ENCODE peak calls at places on chromosomes 11 and 22, in four cellular contexts. One of them, this sample, is unnamed.

GRCh38 chr11:2165571-2165970 is 4.6 kb upstream of the INS start:
- DNase-seq in endodermal cell: no peak
- DNase-seq in GM10248: no peak
- DNase-seq in dorsolateral prefrontal cortex: no peak
- DNase-seq in this sample: no peak

GRCh38 chr11:69916806-69917387 is 97.7 kb upstream of the FGF3 start:
- DNase-seq in endodermal cell: no peak
- DNase-seq in GM10248: no peak
- DNase-seq in dorsolateral prefrontal cortex: no peak
- DNase-seq in this sample: no peak

GRCh38 chr11:85961930-85962363 is 106.8 kb downstream of the CCDC83 start:
- DNase-seq in endodermal cell: no peak
- DNase-seq in GM10248: no peak
- DNase-seq in dorsolateral prefrontal cortex: no peak
- DNase-seq in this sample: no peak

GRCh38 chr11:19953909-19954308 is 206.4 kb downstream of the DBX1 start:
- DNase-seq in endodermal cell: peak
- DNase-seq in GM10248: no peak
- DNase-seq in dorsolateral prefrontal cortex: peak
- DNase-seq in this sample: no peak

GRCh38 chr11:113874920-113875413 is 405 bp downstream of the USP28 start:
- DNase-seq in endodermal cell: no peak
- DNase-seq in GM10248: no peak
- DNase-seq in dorsolateral prefrontal cortex: peak
- DNase-seq in this sample: no peak

GRCh38 chr11:25094085-25094802 is 597.4 kb downstream of the LUZP2 start:
- DNase-seq in endodermal cell: no peak
- DNase-seq in GM10248: no peak
- DNase-seq in dorsolateral prefrontal cortex: no peak
- DNase-seq in this sample: no peak

GRCh38 chr11:56750190-56750589 is 1.7 kb upstream of the OR9G4 start:
- DNase-seq in endodermal cell: peak
- DNase-seq in GM10248: no peak
- DNase-seq in dorsolateral prefrontal cortex: no peak
- DNase-seq in this sample: no peak

GRCh38 chr22:50525104-50525958 is at the start of gene SCO2:
- DNase-seq in endodermal cell: peak
- DNase-seq in GM10248: peak
- DNase-seq in dorsolateral prefrontal cortex: peak
- DNase-seq in this sample: peak

GRCh38 chr11:45185228-45185729 is 38.8 kb downstream of the PRDM11 start:
- DNase-seq in endodermal cell: no peak
- DNase-seq in GM10248: no peak
- DNase-seq in dorsolateral prefrontal cortex: no peak
- DNase-seq in this sample: no peak

GRCh38 chr11:130477646-130478203 is 29.3 kb downstream of the ADAMTS15 start:
- DNase-seq in endodermal cell: no peak
- DNase-seq in GM10248: peak
- DNase-seq in dorsolateral prefrontal cortex: no peak
- DNase-seq in this sample: no peak

GRCh38 chr11:65454696-65455456 is 32.3 kb downstream of the NEAT1 start:
- DNase-seq in endodermal cell: peak
- DNase-seq in GM10248: peak
- DNase-seq in dorsolateral prefrontal cortex: peak
- DNase-seq in this sample: peak

GRCh38 chr11:76382209-76382608 is 1.1 kb downstream of the GVQW3 start:
- DNase-seq in endodermal cell: no peak
- DNase-seq in GM10248: no peak
- DNase-seq in dorsolateral prefrontal cortex: no peak
- DNase-seq in this sample: no peak

GRCh38 chr11:45180888-45181594 is 34.6 kb downstream of the PRDM11 start:
- DNase-seq in endodermal cell: peak
- DNase-seq in GM10248: no peak
- DNase-seq in dorsolateral prefrontal cortex: peak
- DNase-seq in this sample: no peak

GRCh38 chr11:9071694-9072093 is 19.7 kb downstream of the SCUBE2 start:
- DNase-seq in endodermal cell: no peak
- DNase-seq in GM10248: no peak
- DNase-seq in dorsolateral prefrontal cortex: no peak
- DNase-seq in this sample: no peak

GRCh38 chr11:129652828-129653227 is 162.8 kb upstream of the TMEM45B start:
- DNase-seq in endodermal cell: no peak
- DNase-seq in GM10248: no peak
- DNase-seq in dorsolateral prefrontal cortex: no peak
- DNase-seq in this sample: no peak

GRCh38 chr11:1390603-1391164 is 950 bp downstream of the BRSK2 start:
- DNase-seq in endodermal cell: peak
- DNase-seq in GM10248: no peak
- DNase-seq in dorsolateral prefrontal cortex: peak
- DNase-seq in this sample: no peak

GRCh38 chr11:92453055-92453454 is 228.4 kb downstream of the FAT3 start:
- DNase-seq in endodermal cell: no peak
- DNase-seq in GM10248: no peak
- DNase-seq in dorsolateral prefrontal cortex: no peak
- DNase-seq in this sample: no peak

GRCh38 chr11:131662310-131662709 is 291.9 kb downstream of the NTM start:
- DNase-seq in endodermal cell: peak
- DNase-seq in GM10248: no peak
- DNase-seq in dorsolateral prefrontal cortex: no peak
- DNase-seq in this sample: no peak

GRCh38 chr11:2462092-2462985 is 17.5 kb downstream of the KCNQ1 start:
- DNase-seq in endodermal cell: no peak
- DNase-seq in GM10248: no peak
- DNase-seq in dorsolateral prefrontal cortex: no peak
- DNase-seq in this sample: no peak

GRCh38 chr22:39546064-39546365 is 13.5 kb upstream of the RPS19BP1 start:
- DNase-seq in endodermal cell: no peak
- DNase-seq in GM10248: no peak
- DNase-seq in dorsolateral prefrontal cortex: no peak
- DNase-seq in this sample: no peak

GRCh38 chr11:87022254-87022653 is 15.5 kb upstream of the TMEM135 start:
- DNase-seq in endodermal cell: no peak
- DNase-seq in GM10248: peak
- DNase-seq in dorsolateral prefrontal cortex: no peak
- DNase-seq in this sample: no peak

GRCh38 chr11:68925613-68926012 is 21.9 kb downstream of the IGHMBP2 start:
- DNase-seq in endodermal cell: no peak
- DNase-seq in GM10248: no peak
- DNase-seq in dorsolateral prefrontal cortex: no peak
- DNase-seq in this sample: no peak

GRCh38 chr11:73426184-73426845 is 50.1 kb downstream of the RELT start:
- DNase-seq in endodermal cell: peak
- DNase-seq in GM10248: no peak
- DNase-seq in dorsolateral prefrontal cortex: no peak
- DNase-seq in this sample: no peak

GRCh38 chr11:75450826-75451783 is 18.1 kb upstream of the KLHL35 start:
- DNase-seq in endodermal cell: peak
- DNase-seq in GM10248: peak
- DNase-seq in dorsolateral prefrontal cortex: no peak
- DNase-seq in this sample: peak

GRCh38 chr11:117970400-117971024 is 15.7 kb upstream of the IL10RA start:
- DNase-seq in endodermal cell: no peak
- DNase-seq in GM10248: no peak
- DNase-seq in dorsolateral prefrontal cortex: no peak
- DNase-seq in this sample: no peak

GRCh38 chr11:36628765-36629199 is 30.7 kb upstream of the RAG2 start:
- DNase-seq in endodermal cell: no peak
- DNase-seq in GM10248: no peak
- DNase-seq in dorsolateral prefrontal cortex: no peak
- DNase-seq in this sample: no peak

GRCh38 chr22:50399751-50400331 is 56.7 kb downstream of the PPP6R2 start:
- DNase-seq in endodermal cell: peak
- DNase-seq in GM10248: peak
- DNase-seq in dorsolateral prefrontal cortex: peak
- DNase-seq in this sample: no peak

GRCh38 chr11:61910473-61911123 is 6.8 kb downstream of the RAB3IL1 start:
- DNase-seq in endodermal cell: peak
- DNase-seq in GM10248: no peak
- DNase-seq in dorsolateral prefrontal cortex: no peak
- DNase-seq in this sample: no peak

GRCh38 chr22:40416267-40416570 is 45.8 kb downstream of the SGSM3 start:
- DNase-seq in endodermal cell: no peak
- DNase-seq in GM10248: no peak
- DNase-seq in dorsolateral prefrontal cortex: no peak
- DNase-seq in this sample: no peak

GRCh38 chr11:67539588-67539987 is 16.3 kb upstream of the CABP2 start:
- DNase-seq in endodermal cell: no peak
- DNase-seq in GM10248: no peak
- DNase-seq in dorsolateral prefrontal cortex: no peak
- DNase-seq in this sample: no peak

GRCh38 chr22:37802310-37803194 is 5.2 kb upstream of the GCAT start:
- DNase-seq in endodermal cell: peak
- DNase-seq in GM10248: no peak
- DNase-seq in dorsolateral prefrontal cortex: peak
- DNase-seq in this sample: no peak

GRCh38 chr22:19448076-19448607 is 631 bp upstream of the C22orf39 start:
- DNase-seq in endodermal cell: peak
- DNase-seq in GM10248: peak
- DNase-seq in dorsolateral prefrontal cortex: peak
- DNase-seq in this sample: peak

This sample was measured in GM12891.